ENCODE peak calls at places on chromosomes 1 and 21, in ten cellular contexts. U is CD8-positive, alpha-beta T cell; Y is BE2C; L is activated CD8-positive, alpha-beta T cell treated with anti-CD3 and anti-CD28 coated beads for 36 hours; W is CD4-positive, alpha-beta T cell; S is hepatocyte; O is omental fat pad; P is spleen; M is mucosa of descending colon; I is GM06990. R is an unnamed sample.

GRCh38 chr1:231729541-231729940 is 103.0 kb downstream of the DISC1 start:
- DNase-seq in M (no peak), O (no peak), I (no peak), P (no peak), Y (no peak), U (no peak), W (no peak), L (no peak), S (no peak), R (no peak)

GRCh38 chr1:18575620-18576019 is 55.0 kb upstream of the PAX7 start:
- DNase-seq in P (no peak), M (peak; percentile 77), I (no peak), O (peak; percentile 41), U (peak; percentile 16), Y (peak; percentile 79), L (peak; percentile 65), S (peak; percentile 63), W (peak; percentile 36), R (no peak)

GRCh38 chr1:12112711-12113161 is 49.6 kb downstream of the TNFRSF8 start:
- DNase-seq in U (no peak), I (no peak), P (peak; percentile 51), O (no peak), M (no peak), Y (no peak), W (no peak), S (no peak), L (no peak), R (no peak)

GRCh38 chr1:169238506-169238905 is 129.1 kb downstream of the NME7 start:
- DNase-seq in U (no peak), O (no peak), I (no peak), W (no peak), L (no peak), S (no peak), P (no peak), M (no peak), Y (no peak), R (no peak)

GRCh38 chr1:75791022-75791421 is 5.0 kb downstream of the RABGGTB start:
- DNase-seq in L (no peak), I (no peak), Y (no peak), S (no peak), M (no peak), P (no peak), U (no peak), W (no peak), O (no peak), R (no peak)

GRCh38 chr1:116568925-116569490 is 1.8 kb downstream of the CD58 start:
- DNase-seq in W (no peak), I (no peak), Y (no peak), P (no peak), O (no peak), L (no peak), S (no peak), U (no peak), M (no peak), R (no peak)

GRCh38 chr1:113760102-113760804 is 967 bp upstream of the PHTF1 start:
- DNase-seq in S (no peak), O (no peak), L (no peak), Y (no peak), U (no peak), P (no peak), I (no peak), W (no peak), M (no peak), R (no peak)

GRCh38 chr1:7632681-7633080 is 138.4 kb upstream of the VAMP3 start:
- DNase-seq in S (no peak), U (no peak), W (no peak), L (no peak), I (no peak), Y (no peak), O (no peak), M (no peak), P (peak; percentile 56), R (no peak)

GRCh38 chr21:45830720-45831366 is 150.7 kb upstream of the COL6A1 start:
- DNase-seq in Y (no peak), O (no peak), M (peak; percentile 27), W (no peak), U (no peak), I (no peak), L (no peak), S (no peak), P (peak; percentile 38), R (no peak)

DNA sequence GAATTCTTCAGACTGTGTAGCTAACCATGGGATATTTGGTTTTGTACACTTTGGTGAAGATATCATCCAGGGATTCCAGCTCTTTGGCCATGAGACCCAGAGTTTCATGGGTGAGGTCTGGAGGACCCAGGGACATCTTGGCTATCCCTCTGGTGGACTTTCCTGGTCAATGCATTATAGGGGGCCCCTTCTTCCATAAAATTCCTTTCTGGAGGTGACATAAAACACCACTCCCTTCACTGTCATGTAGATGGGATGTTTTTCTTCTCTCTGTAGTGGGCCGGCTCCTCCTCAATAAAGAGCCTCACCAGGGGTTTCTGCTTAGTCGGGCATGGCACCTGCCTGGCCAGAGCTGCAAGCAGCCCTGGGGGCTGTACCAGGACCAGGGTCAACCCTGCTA is 2.2 kb downstream of the ATPAF1 start:
- DNase-seq in Y (no peak), M (no peak), U (no peak), P (no peak), I (no peak), W (no peak), S (no peak), O (no peak), L (no peak), R (no peak)
- TF ChIP-seq CTCF in Y (no peak), M (no peak), U (no peak), P (no peak), I (no peak), W (no peak), S (no peak), O (no peak), L (no peak), R (no peak)

GRCh38 chr1:77514871-77515776 is 167.3 kb downstream of the ZZZ3 start:
- DNase-seq in M (no peak), P (no peak), O (no peak), U (no peak), W (no peak), I (no peak), S (no peak), L (no peak), Y (peak; percentile 16), R (no peak)
- TF ChIP-seq CTCF in M (no peak), P (no peak), O (no peak), U (no peak), W (no peak), I (peak; percentile 13), S (no peak), L (no peak), Y (peak; percentile 12), R (no peak)

DNA sequence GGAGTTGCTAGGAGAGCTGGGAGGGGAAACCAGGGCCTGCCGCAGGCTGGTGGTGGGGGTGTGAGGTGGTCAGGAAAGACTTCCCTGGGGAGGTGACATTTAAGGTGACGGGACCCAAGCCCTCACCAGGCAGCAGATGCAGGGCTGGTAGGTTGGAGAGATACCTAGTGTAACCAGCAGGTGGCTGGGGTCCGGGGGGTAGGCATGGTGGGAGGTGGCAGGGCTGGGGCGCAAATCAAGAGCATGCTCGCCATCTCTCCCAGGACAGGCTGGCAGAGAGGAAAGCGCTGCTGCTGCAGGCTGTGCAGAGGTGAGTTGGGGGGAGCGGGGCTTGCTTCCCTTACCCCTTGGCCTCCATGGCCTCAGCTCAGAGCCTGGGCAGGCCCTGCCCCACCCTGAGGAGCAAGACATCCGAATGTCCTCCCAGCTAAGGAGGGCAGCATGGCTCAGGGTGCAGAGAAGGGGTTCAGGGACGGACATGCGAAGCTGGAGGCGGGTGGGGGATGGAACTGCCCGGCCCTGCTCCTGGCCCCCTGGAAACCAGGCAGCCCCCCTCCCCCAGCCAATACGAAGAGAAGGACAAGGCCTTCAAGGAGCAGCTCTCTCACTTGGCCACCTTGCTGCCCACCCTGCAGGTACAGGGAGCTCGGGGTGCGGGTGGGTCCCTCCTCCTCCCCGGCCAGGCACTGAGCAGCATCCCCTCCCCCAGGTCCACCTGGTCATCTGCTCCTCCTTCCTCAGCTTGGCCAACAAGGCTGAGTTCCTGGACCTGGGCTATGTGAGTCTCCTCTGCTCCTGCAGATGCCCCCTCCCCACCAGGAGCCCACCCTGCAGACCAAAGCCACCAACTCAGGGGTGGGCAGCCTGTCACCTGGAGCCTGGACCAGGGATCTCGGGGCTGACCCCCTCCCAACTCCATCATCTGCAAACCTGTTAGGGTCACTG is 4.0 kb downstream of the RNF207 start:
- DNase-seq in O (no peak), Y (peak; percentile 42), S (no peak), U (no peak), L (peak; percentile 49), M (no peak), P (no peak), W (no peak), I (no peak), R (no peak)
- TF ChIP-seq CTCF in O (no peak), Y (peak; percentile 44), S (no peak), U (no peak), L (peak; percentile 29), M (no peak), P (no peak), W (no peak), I (peak; percentile 31), R (no peak)

DNA sequence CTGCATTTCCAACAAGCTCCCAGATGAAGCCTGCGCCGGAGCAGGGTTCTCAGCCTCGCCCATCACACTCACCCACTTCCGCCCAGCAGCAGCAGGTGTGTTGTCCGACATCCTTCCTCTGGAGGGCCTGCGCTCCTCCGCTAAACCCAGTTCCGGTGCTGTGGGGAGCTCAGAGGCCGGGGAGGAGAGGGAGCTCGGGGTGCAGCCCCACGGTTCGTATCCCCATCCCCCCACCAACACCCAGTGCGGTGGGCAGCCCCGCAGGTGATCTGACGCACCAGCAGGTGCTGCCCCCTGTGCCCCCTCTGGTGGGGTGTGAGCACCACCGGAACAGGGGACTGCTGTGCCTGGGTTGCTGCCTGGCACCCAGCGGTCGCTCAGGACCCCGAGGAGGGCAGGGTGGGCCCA is 3.4 kb upstream of the PEX10 start:
- DNase-seq in O (no peak), I (peak; percentile 65), M (peak; percentile 68), P (peak; percentile 89), U (peak; percentile 35), Y (no peak), S (no peak), W (no peak), L (peak; percentile 72), R (peak; percentile 26)
- TF ChIP-seq CTCF in O (no peak), I (peak; percentile 26), M (no peak), P (no peak), U (no peak), Y (no peak), S (no peak), W (no peak), L (no peak), R (no peak)

R was measured in natural killer cell.